ENCODE peak calls at places on chromosome 16, in ten cellular contexts. G, Y, A, J, B, V, F, H, N and W are unnamed samples.

GRCh38 chr16:87958632-87959031 is 7.4 kb downstream of the BANP start:
- DNase-seq in G (no peak), Y (no peak), A (no peak), J (no peak), B (no peak), V (no peak), F (no peak), H (no peak), N (no peak), W (no peak)

GRCh38 chr16:58000706-58001676 is at the start of gene USB1:
- DNase-seq in G (peak), Y (peak), A (peak), J (peak), B (peak), V (peak), F (peak), H (peak), N (peak), W (peak)

GRCh38 chr16:85863384-85863774 is 35.6 kb upstream of the IRF8 start:
- DNase-seq in G (no peak), Y (no peak), A (no peak), J (no peak), B (no peak), V (peak), F (no peak), H (no peak), N (no peak), W (no peak)

GRCh38 chr16:80125677-80126076 is 415.1 kb upstream of the DYNLRB2 start:
- DNase-seq in G (no peak), Y (no peak), A (no peak), J (no peak), B (peak), V (no peak), F (no peak), H (no peak), N (no peak), W (no peak)

GRCh38 chr16:10957771-10958486 is 13.6 kb downstream of the CLEC16A start:
- DNase-seq in G (no peak), Y (no peak), A (no peak), J (no peak), B (no peak), V (peak), F (no peak), H (no peak), N (no peak), W (no peak)

GRCh38 chr16:8569650-8570338 is 20.5 kb downstream of the TMEM114 start:
- DNase-seq in G (no peak), Y (no peak), A (no peak), J (no peak), B (no peak), V (no peak), F (no peak), H (no peak), N (no peak), W (no peak)

GRCh38 chr16:87648236-87648635 is 45.9 kb downstream of the JPH3 start:
- DNase-seq in G (no peak), Y (no peak), A (no peak), J (no peak), B (no peak), V (no peak), F (no peak), H (no peak), N (no peak), W (no peak)

GRCh38 chr16:85104147-85104546 is 8.1 kb downstream of the CIBAR2 start:
- DNase-seq in G (no peak), Y (no peak), A (no peak), J (no peak), B (no peak), V (no peak), F (no peak), H (no peak), N (no peak), W (no peak)

GRCh38 chr16:66389256-66390175 is 23.0 kb downstream of the CDH5 start:
- DNase-seq in G (no peak), Y (no peak), A (no peak), J (no peak), B (no peak), V (no peak), F (no peak), H (no peak), N (no peak), W (no peak)

GRCh38 chr16:3797904-3798811 is 80.8 kb upstream of the TRAP1 start:
- DNase-seq in G (no peak), Y (no peak), A (no peak), J (no peak), B (no peak), V (peak), F (no peak), H (no peak), N (no peak), W (peak)

GRCh38 chr16:10557750-10558149 is 22.6 kb downstream of the EMP2 start:
- DNase-seq in G (no peak), Y (no peak), A (no peak), J (no peak), B (no peak), V (no peak), F (no peak), H (no peak), N (no peak), W (no peak)

GRCh38 chr16:73021866-73022495 is 25.9 kb downstream of the ZFHX3 start:
- DNase-seq in G (no peak), Y (no peak), A (no peak), J (no peak), B (no peak), V (no peak), F (no peak), H (no peak), N (no peak), W (no peak)

GRCh38 chr16:79137528-79137927 is 463.0 kb downstream of the MAF start:
- DNase-seq in G (no peak), Y (no peak), A (no peak), J (no peak), B (no peak), V (no peak), F (no peak), H (no peak), N (no peak), W (no peak)

GRCh38 chr16:53433930-53434435 is 288 bp upstream of the RBL2 start:
- DNase-seq in G (no peak), Y (peak), A (peak), J (no peak), B (peak), V (no peak), F (peak), H (no peak), N (peak), W (no peak)

GRCh38 chr16:29708917-29709600 is 30.1 kb downstream of the QPRT start:
- DNase-seq in G (no peak), Y (no peak), A (no peak), J (no peak), B (no peak), V (no peak), F (no peak), H (no peak), N (no peak), W (peak)

GRCh38 chr16:68446941-68447675 is 1.2 kb downstream of the SMPD3 start:
- DNase-seq in G (no peak), Y (no peak), A (no peak), J (no peak), B (no peak), V (no peak), F (no peak), H (no peak), N (no peak), W (no peak)

GRCh38 chr16:66199189-66199588 is 167.3 kb upstream of the CDH5 start:
- DNase-seq in G (no peak), Y (no peak), A (no peak), J (no peak), B (no peak), V (no peak), F (no peak), H (no peak), N (no peak), W (no peak)

GRCh38 chr16:17476414-17477259 is 5.9 kb upstream of the XYLT1 start:
- DNase-seq in G (no peak), Y (peak), A (peak), J (peak), B (no peak), V (peak), F (peak), H (no peak), N (no peak), W (peak)

GRCh38 chr16:68434654-68435210 is 13.6 kb downstream of the SMPD3 start:
- DNase-seq in G (no peak), Y (no peak), A (no peak), J (peak), B (no peak), V (peak), F (no peak), H (no peak), N (no peak), W (no peak)

GRCh38 chr16:23952128-23953041 is 116.6 kb downstream of the PRKCB start:
- DNase-seq in G (peak), Y (no peak), A (no peak), J (no peak), B (no peak), V (no peak), F (no peak), H (peak), N (no peak), W (peak)

GRCh38 chr16:74521691-74522090 is 85.2 kb downstream of the GLG1 start:
- DNase-seq in G (no peak), Y (no peak), A (no peak), J (no peak), B (peak), V (no peak), F (peak), H (no peak), N (no peak), W (no peak)

GRCh38 chr16:61897657-61898056 is 138.6 kb downstream of the CDH8 start:
- DNase-seq in G (no peak), Y (peak), A (no peak), J (no peak), B (no peak), V (no peak), F (no peak), H (no peak), N (no peak), W (no peak)

GRCh38 chr16:10521681-10522274 is 58.6 kb downstream of the EMP2 start:
- DNase-seq in G (peak), Y (peak), A (peak), J (peak), B (peak), V (peak), F (peak), H (peak), N (no peak), W (peak)

GRCh38 chr16:72362972-72363371 is 191.0 kb upstream of the PMFBP1 start:
- DNase-seq in G (no peak), Y (no peak), A (no peak), J (no peak), B (no peak), V (peak), F (no peak), H (no peak), N (no peak), W (no peak)

GRCh38 chr16:31664683-31665482 is 137.2 kb downstream of the AHSP start:
- DNase-seq in G (no peak), Y (no peak), A (no peak), J (no peak), B (no peak), V (peak), F (no peak), H (no peak), N (peak), W (no peak)

GRCh38 chr16:72312862-72313261 is 140.9 kb upstream of the PMFBP1 start:
- DNase-seq in G (no peak), Y (no peak), A (no peak), J (no peak), B (no peak), V (no peak), F (peak), H (no peak), N (no peak), W (no peak)

GRCh38 chr16:13289515-13289914 is 388.1 kb downstream of the SHISA9 start:
- DNase-seq in G (no peak), Y (no peak), A (no peak), J (no peak), B (no peak), V (no peak), F (no peak), H (no peak), N (no peak), W (no peak)

GRCh38 chr16:81035975-81036750 is 521 bp downstream of the ATMIN start:
- DNase-seq in G (peak), Y (peak), A (peak), J (peak), B (peak), V (peak), F (no peak), H (peak), N (no peak), W (no peak)

GRCh38 chr16:10206215-10206614 is 24.0 kb upstream of the GRIN2A start:
- DNase-seq in G (no peak), Y (no peak), A (no peak), J (peak), B (no peak), V (peak), F (no peak), H (no peak), N (no peak), W (no peak)

GRCh38 chr16:75306102-75306762 is 54.8 kb upstream of the BCAR1 start:
- DNase-seq in G (no peak), Y (no peak), A (peak), J (peak), B (no peak), V (no peak), F (no peak), H (no peak), N (no peak), W (no peak)

GRCh38 chr16:52265446-52265861 is 281.5 kb downstream of the TOX3 start:
- DNase-seq in G (no peak), Y (no peak), A (no peak), J (no peak), B (no peak), V (no peak), F (no peak), H (no peak), N (no peak), W (peak)

GRCh38 chr16:25256821-25257503 is 683 bp downstream of the ZKSCAN2 start:
- DNase-seq in G (no peak), Y (peak), A (peak), J (peak), B (no peak), V (no peak), F (no peak), H (peak), N (no peak), W (no peak)